ENCODE peak calls at places on chromosomes 6 and 20, in eight cellular contexts. One of them, this sample, is unnamed.

GRCh38 chr6:36245572-36246031 is 24.3 kb upstream of the PNPLA1 start:
- DNase-seq in omental fat pad: no peak
- DNase-seq in PC-3: no peak
- DNase-seq in type B pancreatic cell: no peak
- DNase-seq in GM23338: peak; percentile 77
- DNase-seq in CD8-positive, alpha-beta memory T cell: no peak
- DNase-seq in cardiac fibroblast: no peak
- DNase-seq in activated T-helper 1 cell treated with anti-CD3 and anti-CD28 coated beads, Interleukin-12 subunit alpha, Interleukin-12 subunit beta, Interleukin-2, Interleukin-4 antibody, amounts not matched to agents 30 ng/mL and 10 ng/mL and 1 ng/mL, durations not matched to agents 14 hours and 24 hours and 36 hours: no peak
- DNase-seq in this sample: no peak

GRCh38 chr6:6057442-6058053 is 50.8 kb upstream of the NRN1 start:
- DNase-seq in omental fat pad: no peak
- DNase-seq in PC-3: peak; percentile 76
- DNase-seq in type B pancreatic cell: no peak
- DNase-seq in GM23338: peak; percentile 78
- DNase-seq in CD8-positive, alpha-beta memory T cell: no peak
- DNase-seq in cardiac fibroblast: peak; percentile 30
- DNase-seq in activated T-helper 1 cell treated with anti-CD3 and anti-CD28 coated beads, Interleukin-12 subunit alpha, Interleukin-12 subunit beta, Interleukin-2, Interleukin-4 antibody, amounts not matched to agents 30 ng/mL and 10 ng/mL and 1 ng/mL, durations not matched to agents 14 hours and 24 hours and 36 hours: no peak
- DNase-seq in this sample: peak; percentile 38

GRCh38 chr6:131828080-131828479 is 20.3 kb downstream of the ENPP1 start:
- DNase-seq in omental fat pad: no peak
- DNase-seq in PC-3: no peak
- DNase-seq in type B pancreatic cell: no peak
- DNase-seq in GM23338: no peak
- DNase-seq in CD8-positive, alpha-beta memory T cell: no peak
- DNase-seq in cardiac fibroblast: no peak
- DNase-seq in activated T-helper 1 cell treated with anti-CD3 and anti-CD28 coated beads, Interleukin-12 subunit alpha, Interleukin-12 subunit beta, Interleukin-2, Interleukin-4 antibody, amounts not matched to agents 30 ng/mL and 10 ng/mL and 1 ng/mL, durations not matched to agents 14 hours and 24 hours and 36 hours: no peak
- DNase-seq in this sample: no peak

GRCh38 chr6:32092760-32093497 is 16.2 kb downstream of the TNXB start:
- DNase-seq in omental fat pad: no peak
- DNase-seq in PC-3: no peak
- DNase-seq in type B pancreatic cell: no peak
- DNase-seq in GM23338: no peak
- DNase-seq in CD8-positive, alpha-beta memory T cell: no peak
- DNase-seq in cardiac fibroblast: peak; percentile 90
- DNase-seq in activated T-helper 1 cell treated with anti-CD3 and anti-CD28 coated beads, Interleukin-12 subunit alpha, Interleukin-12 subunit beta, Interleukin-2, Interleukin-4 antibody, amounts not matched to agents 30 ng/mL and 10 ng/mL and 1 ng/mL, durations not matched to agents 14 hours and 24 hours and 36 hours: no peak
- DNase-seq in this sample: no peak

GRCh38 chr6:152261179-152261578 is 376.0 kb downstream of the SYNE1 start:
- DNase-seq in omental fat pad: no peak
- DNase-seq in PC-3: no peak
- DNase-seq in type B pancreatic cell: no peak
- DNase-seq in GM23338: no peak
- DNase-seq in CD8-positive, alpha-beta memory T cell: no peak
- DNase-seq in cardiac fibroblast: no peak
- DNase-seq in activated T-helper 1 cell treated with anti-CD3 and anti-CD28 coated beads, Interleukin-12 subunit alpha, Interleukin-12 subunit beta, Interleukin-2, Interleukin-4 antibody, amounts not matched to agents 30 ng/mL and 10 ng/mL and 1 ng/mL, durations not matched to agents 14 hours and 24 hours and 36 hours: no peak
- DNase-seq in this sample: no peak

GRCh38 chr6:167665698-167666380 is 160.9 kb upstream of the AFDN start:
- DNase-seq in omental fat pad: no peak
- DNase-seq in PC-3: no peak
- DNase-seq in type B pancreatic cell: no peak
- DNase-seq in GM23338: no peak
- DNase-seq in CD8-positive, alpha-beta memory T cell: no peak
- DNase-seq in cardiac fibroblast: no peak
- DNase-seq in activated T-helper 1 cell treated with anti-CD3 and anti-CD28 coated beads, Interleukin-12 subunit alpha, Interleukin-12 subunit beta, Interleukin-2, Interleukin-4 antibody, amounts not matched to agents 30 ng/mL and 10 ng/mL and 1 ng/mL, durations not matched to agents 14 hours and 24 hours and 36 hours: no peak
- DNase-seq in this sample: no peak

GRCh38 chr6:70592391-70593117 is 25.8 kb downstream of the SDHAF4 start:
- DNase-seq in omental fat pad: no peak
- DNase-seq in PC-3: no peak
- DNase-seq in type B pancreatic cell: no peak
- DNase-seq in GM23338: peak; percentile 9
- DNase-seq in CD8-positive, alpha-beta memory T cell: no peak
- DNase-seq in cardiac fibroblast: no peak
- DNase-seq in activated T-helper 1 cell treated with anti-CD3 and anti-CD28 coated beads, Interleukin-12 subunit alpha, Interleukin-12 subunit beta, Interleukin-2, Interleukin-4 antibody, amounts not matched to agents 30 ng/mL and 10 ng/mL and 1 ng/mL, durations not matched to agents 14 hours and 24 hours and 36 hours: no peak
- DNase-seq in this sample: no peak

GRCh38 chr6:71045296-71045695 is 88.4 kb upstream of the B3GAT2 start:
- DNase-seq in omental fat pad: no peak
- DNase-seq in PC-3: no peak
- DNase-seq in type B pancreatic cell: no peak
- DNase-seq in GM23338: no peak
- DNase-seq in CD8-positive, alpha-beta memory T cell: no peak
- DNase-seq in cardiac fibroblast: no peak
- DNase-seq in activated T-helper 1 cell treated with anti-CD3 and anti-CD28 coated beads, Interleukin-12 subunit alpha, Interleukin-12 subunit beta, Interleukin-2, Interleukin-4 antibody, amounts not matched to agents 30 ng/mL and 10 ng/mL and 1 ng/mL, durations not matched to agents 14 hours and 24 hours and 36 hours: no peak
- DNase-seq in this sample: peak; percentile 32

GRCh38 chr20:62208805-62209755 is 11.0 kb downstream of the HRH3 start:
- DNase-seq in omental fat pad: no peak
- DNase-seq in PC-3: peak; percentile 79
- DNase-seq in type B pancreatic cell: no peak
- DNase-seq in GM23338: peak; percentile 76
- DNase-seq in CD8-positive, alpha-beta memory T cell: no peak
- DNase-seq in cardiac fibroblast: peak; percentile 12
- DNase-seq in activated T-helper 1 cell treated with anti-CD3 and anti-CD28 coated beads, Interleukin-12 subunit alpha, Interleukin-12 subunit beta, Interleukin-2, Interleukin-4 antibody, amounts not matched to agents 30 ng/mL and 10 ng/mL and 1 ng/mL, durations not matched to agents 14 hours and 24 hours and 36 hours: no peak
- DNase-seq in this sample: peak; percentile 27

GRCh38 chr6:80132942-80133517 is 26.6 kb downstream of the BCKDHB start:
- DNase-seq in omental fat pad: peak; percentile 40
- DNase-seq in PC-3: peak; percentile 41
- DNase-seq in type B pancreatic cell: no peak
- DNase-seq in GM23338: peak; percentile 53
- DNase-seq in CD8-positive, alpha-beta memory T cell: no peak
- DNase-seq in cardiac fibroblast: peak; percentile 79
- DNase-seq in activated T-helper 1 cell treated with anti-CD3 and anti-CD28 coated beads, Interleukin-12 subunit alpha, Interleukin-12 subunit beta, Interleukin-2, Interleukin-4 antibody, amounts not matched to agents 30 ng/mL and 10 ng/mL and 1 ng/mL, durations not matched to agents 14 hours and 24 hours and 36 hours: no peak
- DNase-seq in this sample: peak; percentile 49